ENCODE peak calls at places on chromosomes 5 and 9, in eight cellular contexts. F, B, L, E, T, C, O and V are unnamed samples.
A peak's percentile ranks its signal among the peaks of the same experiment; 100 is the strongest.

GRCh38 chr5:180389252-180390101 is 36.3 kb upstream of the GFPT2 start:
- DNase-seq in F (peak; percentile 78), B (peak; percentile 82), L (peak; percentile 37), E (no peak), T (no peak), C (no peak), O (no peak), V (no peak)

GRCh38 chr9:106860731-106861584 is 2.0 kb upstream of the ZNF462 start:
- DNase-seq in F (peak; percentile 80), B (peak; percentile 82), L (peak; percentile 60), E (peak; percentile 32), T (peak; percentile 38), C (peak; percentile 47), O (peak; percentile 32), V (no peak)

GRCh38 chr9:136962163-136962562 is 10.1 kb downstream of the LCN12 start:
- DNase-seq in F (no peak), B (no peak), L (no peak), E (no peak), T (no peak), C (no peak), O (no peak), V (no peak)

GRCh38 chr9:69768716-69769115 is 8.9 kb upstream of the PTAR1 start:
- DNase-seq in F (no peak), B (no peak), L (no peak), E (no peak), T (peak; percentile 34), C (peak; percentile 28), O (no peak), V (no peak)

GRCh38 chr9:26243722-26244121 is 565.5 kb upstream of the TUSC1 start:
- DNase-seq in F (no peak), B (no peak), L (no peak), E (no peak), T (peak; percentile 85), C (peak; percentile 58), O (no peak), V (no peak)

GRCh38 chr5:115098041-115098702 is 71.5 kb downstream of the TRIM36 start:
- DNase-seq in F (no peak), B (no peak), L (no peak), E (peak; percentile 34), T (peak; percentile 60), C (peak; percentile 46), O (no peak), V (no peak)

GRCh38 chr5:13624283-13625074 is 320.0 kb downstream of the DNAH5 start:
- DNase-seq in F (no peak), B (no peak), L (no peak), E (no peak), T (no peak), C (no peak), O (no peak), V (no peak)

GRCh38 chr5:135211083-135211790 is 177.2 kb upstream of the PITX1 start:
- DNase-seq in F (no peak), B (no peak), L (no peak), E (no peak), T (peak; percentile 38), C (peak; percentile 20), O (no peak), V (no peak)

GRCh38 chr5:171542504-171543150 is 123.2 kb downstream of the FGF18 start:
- DNase-seq in F (no peak), B (no peak), L (no peak), E (no peak), T (no peak), C (no peak), O (no peak), V (no peak)

GRCh38 chr5:34876275-34876674 is 37.3 kb downstream of the TTC23L start:
- DNase-seq in F (no peak), B (no peak), L (no peak), E (no peak), T (no peak), C (no peak), O (no peak), V (no peak)

GRCh38 chr5:143898914-143899591 is 87.1 kb downstream of the HMHB1 start:
- DNase-seq in F (no peak), B (no peak), L (no peak), E (no peak), T (no peak), C (no peak), O (no peak), V (no peak)

GRCh38 chr9:114121445-114122151 is 22.5 kb upstream of the KIF12 start:
- DNase-seq in F (no peak), B (peak; percentile 52), L (no peak), E (no peak), T (no peak), C (no peak), O (no peak), V (no peak)

GRCh38 chr9:106284300-106284699 is 578.7 kb upstream of the ZNF462 start:
- DNase-seq in F (no peak), B (no peak), L (no peak), E (peak; percentile 32), T (no peak), C (no peak), O (no peak), V (no peak)

GRCh38 chr9:126581893-126582292 is 31.8 kb upstream of the LMX1B start:
- DNase-seq in F (no peak), B (no peak), L (peak; percentile 58), E (no peak), T (no peak), C (no peak), O (no peak), V (no peak)

GRCh38 chr9:76756273-76756650 is 8.0 kb upstream of the PCA3 start:
- DNase-seq in F (no peak), B (no peak), L (no peak), E (no peak), T (peak; percentile 41), C (peak; percentile 26), O (no peak), V (no peak)

GRCh38 chr5:669111-669841 is 23.9 kb downstream of the TPPP start:
- DNase-seq in F (peak; percentile 78), B (peak; percentile 77), L (peak; percentile 47), E (no peak), T (no peak), C (peak; percentile 52), O (no peak), V (peak; percentile 24)

GRCh38 chr5:68279960-68280359 is 64.4 kb downstream of the PIK3R1 start:
- DNase-seq in F (no peak), B (no peak), L (no peak), E (no peak), T (no peak), C (no peak), O (no peak), V (peak; percentile 14)

GRCh38 chr9:135136991-135137390 is 49.5 kb downstream of the OLFM1 start:
- DNase-seq in F (no peak), B (no peak), L (no peak), E (no peak), T (no peak), C (no peak), O (no peak), V (no peak)

GRCh38 chr9:99173570-99174504 is 47.9 kb downstream of the ALG2 start:
- DNase-seq in F (no peak), B (no peak), L (no peak), E (no peak), T (no peak), C (no peak), O (no peak), V (no peak)

GRCh38 chr9:127942152-127943010 is 4.7 kb upstream of the DPM2 start:
- DNase-seq in F (peak; percentile 89), B (peak; percentile 90), L (no peak), E (peak; percentile 86), T (peak; percentile 54), C (peak; percentile 53), O (peak; percentile 58), V (no peak)

GRCh38 chr5:130282044-130282443 is 377.8 kb downstream of the CHSY3 start:
- DNase-seq in F (no peak), B (no peak), L (no peak), E (no peak), T (no peak), C (peak; percentile 84), O (peak; percentile 6), V (no peak)

GRCh38 chr5:96203761-96204160 is 229.3 kb downstream of the PCSK1 start:
- DNase-seq in F (no peak), B (no peak), L (no peak), E (no peak), T (peak; percentile 55), C (peak; percentile 66), O (no peak), V (no peak)

DNA sequence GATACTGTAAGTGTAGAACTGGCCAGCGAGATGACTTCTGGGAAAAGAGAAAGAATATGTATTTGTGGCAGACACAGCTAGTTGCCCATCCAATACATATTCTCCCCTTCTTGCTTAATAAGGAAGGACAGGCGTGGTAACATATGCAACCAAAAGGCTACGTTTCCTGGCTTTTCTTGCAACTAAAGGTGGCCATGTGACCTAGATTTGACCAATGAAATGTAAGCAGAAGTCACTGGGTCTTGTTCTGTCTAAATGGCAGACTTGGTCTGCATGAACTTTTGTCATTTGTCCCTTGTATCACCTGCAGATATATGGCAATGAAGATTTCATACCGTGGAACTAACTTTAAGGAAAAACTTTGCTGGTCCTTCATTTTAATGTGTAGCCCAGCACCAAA is 183.8 kb downstream of the CDH12 start:
- DNase-seq in F (no peak), B (no peak), L (no peak), E (no peak), T (no peak), C (no peak), O (no peak), V (no peak)
- H3K27ac ChIP-seq in F (no peak overlapping the region), B (no peak overlapping the region), L (no peak overlapping the region), E (no peak overlapping the region), T (no peak overlapping the region), C (no peak overlapping the region), O (no peak overlapping the region), V (no peak overlapping the region)

GRCh38 chr5:72555871-72556270 is 48.7 kb upstream of the ZNF366 start:
- DNase-seq in F (no peak), B (no peak), L (no peak), E (no peak), T (no peak), C (no peak), O (no peak), V (no peak)
- H3K4me3 ChIP-seq in F (no peak overlapping the region), B (no peak overlapping the region), L (no peak overlapping the region), E (peak overlapping the region; percentile 57), T (no peak overlapping the region), C (no peak overlapping the region), O (no peak overlapping the region), V (no peak overlapping the region)

DNA sequence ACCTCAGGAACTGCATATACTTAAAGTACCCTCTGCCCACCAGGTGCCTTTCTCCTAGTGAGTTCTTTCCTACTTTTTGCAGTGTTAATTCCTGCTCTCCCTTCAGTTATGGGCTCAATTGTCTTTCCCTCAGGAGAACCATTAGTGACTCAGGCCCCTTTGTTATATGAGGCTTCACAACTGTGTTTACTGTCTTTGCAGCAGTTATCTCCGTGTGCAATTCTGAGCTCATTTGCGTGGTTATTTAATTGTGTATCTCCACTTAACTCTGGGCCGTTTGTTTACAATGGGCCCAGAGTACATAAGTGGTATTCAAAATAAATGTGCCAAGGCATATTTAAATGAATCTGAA is 9.6 kb downstream of the FBXO38 start:
- DNase-seq in F (no peak), B (no peak), L (no peak), E (no peak), T (peak; percentile 25), C (no peak), O (no peak), V (no peak)
- H3K4me1 ChIP-seq in F (peaks cover 3% of the 10 kb centered on the region), B (peaks cover 19% of the 10 kb centered on the region), L (no peaks in the 10 kb centered on the region), E (peaks cover 5% of the 10 kb centered on the region), T (peaks cover 3% of the 10 kb centered on the region), C (no peaks in the 10 kb centered on the region), O (peaks cover 44% of the 10 kb centered on the region), V (no peaks in the 10 kb centered on the region)

DNA sequence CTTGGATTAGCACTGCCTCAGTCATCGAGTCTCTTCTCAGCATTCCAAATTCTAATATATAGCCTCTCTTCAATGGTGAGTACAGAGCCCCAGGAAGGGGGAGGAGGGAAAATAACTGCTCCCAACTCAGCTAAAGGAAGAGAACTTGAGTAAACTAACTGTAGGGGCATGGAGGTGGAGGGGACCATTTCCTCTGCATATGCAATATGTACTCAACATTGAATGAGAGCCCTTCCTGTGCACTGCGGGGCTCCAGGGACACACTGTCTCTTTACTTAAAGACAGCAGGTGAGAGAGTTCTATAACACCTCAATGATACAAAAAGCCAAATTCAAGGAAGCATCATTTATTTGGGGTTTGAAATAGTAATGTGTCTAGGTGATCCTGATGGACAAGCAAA is 75.1 kb downstream of the GNAQ start:
- DNase-seq in F (no peak), B (no peak), L (no peak), E (no peak), T (no peak), C (no peak), O (no peak), V (no peak)
- H3K27ac ChIP-seq in F (no peak overlapping the region), B (no peak overlapping the region), L (no peak overlapping the region), E (no peak overlapping the region), T (no peak overlapping the region), C (no peak overlapping the region), O (no peak overlapping the region), V (no peak overlapping the region)